ENCODE peak calls at places on chromosome 9, in eight cellular contexts. One of them, this sample, is unnamed.
A peak's percentile ranks its signal among the peaks of the same experiment; 100 is the strongest.

GRCh38 chr9:112680731-112681402 is 37.0 kb downstream of the INIP start:
- DNase-seq in ureter: no peak
- DNase-seq in foreskin keratinocyte: no peak
- DNase-seq in fibroblast of mammary gland: no peak
- DNase-seq in head of caudate nucleus: no peak
- DNase-seq in CD8-positive, alpha-beta T cell: no peak
- DNase-seq in KBM-7: no peak
- DNase-seq in NCI-H2081: no peak
- DNase-seq in this sample: no peak

GRCh38 chr9:126499005-126499910 is 114.5 kb upstream of the LMX1B start:
- DNase-seq in NCI-H2081: no peak
- DNase-seq in CD8-positive, alpha-beta T cell: peak; percentile 34
- DNase-seq in ureter: no peak
- DNase-seq in head of caudate nucleus: peak; percentile 68
- DNase-seq in foreskin keratinocyte: no peak
- DNase-seq in KBM-7: peak; percentile 63
- DNase-seq in fibroblast of mammary gland: peak; percentile 15
- DNase-seq in this sample: peak; percentile 67

GRCh38 chr9:68470634-68471033 is 70.0 kb downstream of the TMEM252 start:
- DNase-seq in ureter: no peak
- DNase-seq in CD8-positive, alpha-beta T cell: no peak
- DNase-seq in fibroblast of mammary gland: no peak
- DNase-seq in KBM-7: no peak
- DNase-seq in head of caudate nucleus: no peak
- DNase-seq in foreskin keratinocyte: no peak
- DNase-seq in NCI-H2081: no peak
- DNase-seq in this sample: no peak

GRCh38 chr9:31140316-31140715 is 1244.1 kb upstream of the ACO1 start:
- DNase-seq in NCI-H2081: peak; percentile 8
- DNase-seq in CD8-positive, alpha-beta T cell: no peak
- DNase-seq in KBM-7: peak; percentile 26
- DNase-seq in head of caudate nucleus: no peak
- DNase-seq in foreskin keratinocyte: peak; percentile 49
- DNase-seq in ureter: no peak
- DNase-seq in fibroblast of mammary gland: peak; percentile 59
- DNase-seq in this sample: no peak

GRCh38 chr9:108761530-108762347 is 94.0 kb downstream of the ACTL7B start:
- DNase-seq in foreskin keratinocyte: no peak
- DNase-seq in ureter: no peak
- DNase-seq in NCI-H2081: peak; percentile 48
- DNase-seq in fibroblast of mammary gland: peak; percentile 67
- DNase-seq in KBM-7: peak; percentile 64
- DNase-seq in head of caudate nucleus: peak; percentile 69
- DNase-seq in CD8-positive, alpha-beta T cell: no peak
- DNase-seq in this sample: peak; percentile 76

GRCh38 chr9:38134578-38134977 is 65.6 kb upstream of the SHB start:
- DNase-seq in fibroblast of mammary gland: no peak
- DNase-seq in ureter: no peak
- DNase-seq in CD8-positive, alpha-beta T cell: no peak
- DNase-seq in head of caudate nucleus: no peak
- DNase-seq in NCI-H2081: no peak
- DNase-seq in foreskin keratinocyte: no peak
- DNase-seq in KBM-7: no peak
- DNase-seq in this sample: no peak

GRCh38 chr9:123395276-123396006 is 39.4 kb downstream of the CRB2 start:
- DNase-seq in ureter: no peak
- DNase-seq in head of caudate nucleus: no peak
- DNase-seq in CD8-positive, alpha-beta T cell: no peak
- DNase-seq in NCI-H2081: peak; percentile 28
- DNase-seq in foreskin keratinocyte: no peak
- DNase-seq in KBM-7: no peak
- DNase-seq in fibroblast of mammary gland: no peak
- DNase-seq in this sample: no peak

GRCh38 chr9:34578241-34579096 is 11.1 kb downstream of the CNTFR start:
- DNase-seq in CD8-positive, alpha-beta T cell: no peak
- DNase-seq in head of caudate nucleus: no peak
- DNase-seq in NCI-H2081: no peak
- DNase-seq in KBM-7: no peak
- DNase-seq in ureter: no peak
- DNase-seq in foreskin keratinocyte: no peak
- DNase-seq in fibroblast of mammary gland: peak; percentile 53
- DNase-seq in this sample: no peak

GRCh38 chr9:85931495-85931894 is 9.5 kb upstream of the NAA35 start:
- DNase-seq in KBM-7: no peak
- DNase-seq in NCI-H2081: no peak
- DNase-seq in head of caudate nucleus: no peak
- DNase-seq in foreskin keratinocyte: no peak
- DNase-seq in fibroblast of mammary gland: no peak
- DNase-seq in CD8-positive, alpha-beta T cell: no peak
- DNase-seq in ureter: no peak
- DNase-seq in this sample: no peak

GRCh38 chr9:95190413-95190812 is 127.1 kb downstream of the FANCC start:
- DNase-seq in fibroblast of mammary gland: no peak
- DNase-seq in CD8-positive, alpha-beta T cell: no peak
- DNase-seq in KBM-7: no peak
- DNase-seq in foreskin keratinocyte: peak; percentile 13
- DNase-seq in NCI-H2081: no peak
- DNase-seq in ureter: no peak
- DNase-seq in head of caudate nucleus: no peak
- DNase-seq in this sample: no peak

GRCh38 chr9:37037137-37037743 is 3.2 kb upstream of the PAX5 start:
- DNase-seq in KBM-7: peak; percentile 83
- DNase-seq in fibroblast of mammary gland: no peak
- DNase-seq in NCI-H2081: no peak
- DNase-seq in CD8-positive, alpha-beta T cell: no peak
- DNase-seq in head of caudate nucleus: no peak
- DNase-seq in foreskin keratinocyte: no peak
- DNase-seq in ureter: no peak
- DNase-seq in this sample: peak; percentile 27

GRCh38 chr9:113678119-113678861 is 197.8 kb upstream of the ZNF618 start:
- DNase-seq in NCI-H2081: no peak
- DNase-seq in foreskin keratinocyte: no peak
- DNase-seq in fibroblast of mammary gland: no peak
- DNase-seq in KBM-7: no peak
- DNase-seq in head of caudate nucleus: no peak
- DNase-seq in ureter: no peak
- DNase-seq in CD8-positive, alpha-beta T cell: no peak
- DNase-seq in this sample: no peak

GRCh38 chr9:73269430-73270101 is 117.9 kb downstream of the ANXA1 start:
- DNase-seq in head of caudate nucleus: no peak
- DNase-seq in CD8-positive, alpha-beta T cell: no peak
- DNase-seq in NCI-H2081: peak; percentile 8
- DNase-seq in foreskin keratinocyte: no peak
- DNase-seq in KBM-7: peak; percentile 16
- DNase-seq in fibroblast of mammary gland: peak; percentile 59
- DNase-seq in ureter: no peak
- DNase-seq in this sample: no peak

GRCh38 chr9:94135222-94135621 is 51.0 kb downstream of the PTPDC1 start:
- DNase-seq in foreskin keratinocyte: peak; percentile 29
- DNase-seq in ureter: no peak
- DNase-seq in CD8-positive, alpha-beta T cell: no peak
- DNase-seq in fibroblast of mammary gland: peak; percentile 99
- DNase-seq in KBM-7: no peak
- DNase-seq in head of caudate nucleus: no peak
- DNase-seq in NCI-H2081: no peak
- DNase-seq in this sample: no peak

GRCh38 chr9:35933525-35934067 is 24.3 kb downstream of the SPAAR start:
- DNase-seq in ureter: no peak
- DNase-seq in NCI-H2081: no peak
- DNase-seq in head of caudate nucleus: no peak
- DNase-seq in fibroblast of mammary gland: no peak
- DNase-seq in KBM-7: no peak
- DNase-seq in foreskin keratinocyte: no peak
- DNase-seq in CD8-positive, alpha-beta T cell: no peak
- DNase-seq in this sample: no peak

GRCh38 chr9:133137451-133138231 is 16.6 kb upstream of the RALGDS start:
- DNase-seq in CD8-positive, alpha-beta T cell: no peak
- DNase-seq in KBM-7: peak; percentile 55
- DNase-seq in head of caudate nucleus: peak; percentile 86
- DNase-seq in NCI-H2081: no peak
- DNase-seq in fibroblast of mammary gland: no peak
- DNase-seq in ureter: no peak
- DNase-seq in foreskin keratinocyte: no peak
- DNase-seq in this sample: no peak

GRCh38 chr9:134057311-134057665 is 10.5 kb downstream of the BRD3 start:
- DNase-seq in NCI-H2081: no peak
- DNase-seq in KBM-7: no peak
- DNase-seq in ureter: no peak
- DNase-seq in head of caudate nucleus: no peak
- DNase-seq in foreskin keratinocyte: no peak
- DNase-seq in fibroblast of mammary gland: no peak
- DNase-seq in CD8-positive, alpha-beta T cell: no peak
- DNase-seq in this sample: no peak

GRCh38 chr9:37324261-37324683 is 98.2 kb upstream of the GRHPR start:
- DNase-seq in head of caudate nucleus: no peak
- DNase-seq in CD8-positive, alpha-beta T cell: no peak
- DNase-seq in KBM-7: peak; percentile 55
- DNase-seq in ureter: no peak
- DNase-seq in foreskin keratinocyte: no peak
- DNase-seq in fibroblast of mammary gland: no peak
- DNase-seq in NCI-H2081: no peak
- DNase-seq in this sample: no peak

GRCh38 chr9:89052470-89053097 is 61.3 kb downstream of the S1PR3 start:
- DNase-seq in fibroblast of mammary gland: no peak
- DNase-seq in NCI-H2081: no peak
- DNase-seq in foreskin keratinocyte: no peak
- DNase-seq in ureter: no peak
- DNase-seq in CD8-positive, alpha-beta T cell: no peak
- DNase-seq in KBM-7: no peak
- DNase-seq in head of caudate nucleus: no peak
- DNase-seq in this sample: no peak

GRCh38 chr9:16619897-16620296 is 250.6 kb downstream of the BNC2 start:
- DNase-seq in NCI-H2081: no peak
- DNase-seq in fibroblast of mammary gland: no peak
- DNase-seq in ureter: no peak
- DNase-seq in CD8-positive, alpha-beta T cell: no peak
- DNase-seq in KBM-7: no peak
- DNase-seq in head of caudate nucleus: no peak
- DNase-seq in foreskin keratinocyte: no peak
- DNase-seq in this sample: no peak

GRCh38 chr9:136799854-136800657 is 3.9 kb downstream of the CCDC183 start:
- DNase-seq in CD8-positive, alpha-beta T cell: peak; percentile 88
- DNase-seq in KBM-7: peak; percentile 72
- DNase-seq in foreskin keratinocyte: peak; percentile 39
- DNase-seq in ureter: peak; percentile 80
- DNase-seq in head of caudate nucleus: peak; percentile 79
- DNase-seq in fibroblast of mammary gland: peak; percentile 15
- DNase-seq in NCI-H2081: peak; percentile 92
- DNase-seq in this sample: peak; percentile 87

GRCh38 chr9:3040761-3041160 is 196.9 kb upstream of the PUM3 start:
- DNase-seq in fibroblast of mammary gland: no peak
- DNase-seq in KBM-7: no peak
- DNase-seq in CD8-positive, alpha-beta T cell: no peak
- DNase-seq in NCI-H2081: no peak
- DNase-seq in ureter: no peak
- DNase-seq in foreskin keratinocyte: no peak
- DNase-seq in head of caudate nucleus: no peak
- DNase-seq in this sample: no peak

GRCh38 chr9:84996049-84996448 is 326.5 kb downstream of the NTRK2 start:
- DNase-seq in KBM-7: no peak
- DNase-seq in CD8-positive, alpha-beta T cell: no peak
- DNase-seq in fibroblast of mammary gland: no peak
- DNase-seq in ureter: no peak
- DNase-seq in NCI-H2081: no peak
- DNase-seq in foreskin keratinocyte: peak; percentile 55
- DNase-seq in head of caudate nucleus: no peak
- DNase-seq in this sample: no peak

GRCh38 chr9:33354651-33355211 is 47.6 kb downstream of the AQP7 start:
- DNase-seq in CD8-positive, alpha-beta T cell: no peak
- DNase-seq in head of caudate nucleus: no peak
- DNase-seq in fibroblast of mammary gland: no peak
- DNase-seq in KBM-7: no peak
- DNase-seq in foreskin keratinocyte: peak; percentile 3
- DNase-seq in ureter: no peak
- DNase-seq in NCI-H2081: peak; percentile 11
- DNase-seq in this sample: no peak

GRCh38 chr9:96241391-96241809 is 60.6 kb downstream of the HSD17B3 start:
- DNase-seq in CD8-positive, alpha-beta T cell: no peak
- DNase-seq in fibroblast of mammary gland: no peak
- DNase-seq in KBM-7: peak; percentile 62
- DNase-seq in foreskin keratinocyte: peak; percentile 87
- DNase-seq in head of caudate nucleus: no peak
- DNase-seq in NCI-H2081: no peak
- DNase-seq in ureter: no peak
- DNase-seq in this sample: no peak

GRCh38 chr9:69572611-69573010 is 99.6 kb downstream of the APBA1 start:
- DNase-seq in NCI-H2081: no peak
- DNase-seq in ureter: no peak
- DNase-seq in foreskin keratinocyte: no peak
- DNase-seq in CD8-positive, alpha-beta T cell: no peak
- DNase-seq in KBM-7: no peak
- DNase-seq in head of caudate nucleus: no peak
- DNase-seq in fibroblast of mammary gland: peak; percentile 42
- DNase-seq in this sample: no peak

GRCh38 chr9:126158591-126159519 is 167.8 kb upstream of the MVB12B start:
- DNase-seq in KBM-7: no peak
- DNase-seq in NCI-H2081: no peak
- DNase-seq in ureter: peak; percentile 31
- DNase-seq in fibroblast of mammary gland: no peak
- DNase-seq in foreskin keratinocyte: no peak
- DNase-seq in head of caudate nucleus: no peak
- DNase-seq in CD8-positive, alpha-beta T cell: no peak
- DNase-seq in this sample: no peak

GRCh38 chr9:133708770-133709611 is 29.2 kb downstream of the SARDH start:
- DNase-seq in head of caudate nucleus: no peak
- DNase-seq in foreskin keratinocyte: no peak
- DNase-seq in ureter: no peak
- DNase-seq in CD8-positive, alpha-beta T cell: peak; percentile 38
- DNase-seq in NCI-H2081: no peak
- DNase-seq in KBM-7: no peak
- DNase-seq in fibroblast of mammary gland: no peak
- DNase-seq in this sample: no peak

GRCh38 chr9:128920381-128921058 is at the start of gene PHYHD1:
- DNase-seq in NCI-H2081: no peak
- DNase-seq in fibroblast of mammary gland: peak; percentile 92
- DNase-seq in ureter: no peak
- DNase-seq in CD8-positive, alpha-beta T cell: no peak
- DNase-seq in KBM-7: no peak
- DNase-seq in head of caudate nucleus: peak; percentile 72
- DNase-seq in foreskin keratinocyte: no peak
- DNase-seq in this sample: no peak

GRCh38 chr9:134770972-134771971 is 109.3 kb upstream of the FCN2 start:
- DNase-seq in fibroblast of mammary gland: no peak
- DNase-seq in KBM-7: no peak
- DNase-seq in head of caudate nucleus: no peak
- DNase-seq in NCI-H2081: no peak
- DNase-seq in foreskin keratinocyte: no peak
- DNase-seq in ureter: no peak
- DNase-seq in CD8-positive, alpha-beta T cell: no peak
- DNase-seq in this sample: no peak

GRCh38 chr9:111961575-111961974 is 65.0 kb downstream of the UGCG start:
- DNase-seq in foreskin keratinocyte: no peak
- DNase-seq in KBM-7: no peak
- DNase-seq in ureter: no peak
- DNase-seq in head of caudate nucleus: no peak
- DNase-seq in CD8-positive, alpha-beta T cell: no peak
- DNase-seq in fibroblast of mammary gland: peak; percentile 49
- DNase-seq in NCI-H2081: peak; percentile 74
- DNase-seq in this sample: no peak

GRCh38 chr9:33993104-33993503 is 55.6 kb downstream of the UBAP2 start:
- DNase-seq in KBM-7: no peak
- DNase-seq in foreskin keratinocyte: no peak
- DNase-seq in NCI-H2081: no peak
- DNase-seq in ureter: no peak
- DNase-seq in CD8-positive, alpha-beta T cell: no peak
- DNase-seq in head of caudate nucleus: no peak
- DNase-seq in fibroblast of mammary gland: no peak
- DNase-seq in this sample: no peak

GRCh38 chr9:92422611-92423010 is 1.7 kb downstream of the OMD start:
- DNase-seq in KBM-7: no peak
- DNase-seq in head of caudate nucleus: no peak
- DNase-seq in foreskin keratinocyte: no peak
- DNase-seq in ureter: no peak
- DNase-seq in CD8-positive, alpha-beta T cell: no peak
- DNase-seq in fibroblast of mammary gland: no peak
- DNase-seq in NCI-H2081: no peak
- DNase-seq in this sample: no peak

GRCh38 chr9:131179561-131180219 is 54.3 kb downstream of the NUP214 start:
- DNase-seq in ureter: no peak
- DNase-seq in fibroblast of mammary gland: peak; percentile 84
- DNase-seq in CD8-positive, alpha-beta T cell: no peak
- DNase-seq in KBM-7: peak; percentile 22
- DNase-seq in head of caudate nucleus: no peak
- DNase-seq in NCI-H2081: no peak
- DNase-seq in foreskin keratinocyte: peak; percentile 34
- DNase-seq in this sample: no peak